ENCODE peak calls at places on chromosomes 3 and 15, in eight cellular contexts. One of them, this sample, is unnamed.

GRCh38 chr15:37891754-37892368 is 42.6 kb upstream of the TMCO5A start:
- DNase-seq in fibroblast of lung: peak; percentile 47
- DNase-seq in endothelial cell of umbilical vein: peak; percentile 46
- DNase-seq in H1: no peak
- DNase-seq in PC-3: peak; percentile 72
- DNase-seq in HCT116: peak; percentile 38
- DNase-seq in astrocyte: peak; percentile 37
- DNase-seq in GM23248: peak; percentile 81
- DNase-seq in this sample: no peak

GRCh38 chr15:52653451-52653964 is 25.7 kb downstream of the ATOSA start:
- DNase-seq in fibroblast of lung: peak; percentile 93
- DNase-seq in endothelial cell of umbilical vein: peak; percentile 91
- DNase-seq in H1: no peak
- DNase-seq in PC-3: peak; percentile 83
- DNase-seq in HCT116: no peak
- DNase-seq in astrocyte: peak; percentile 93
- DNase-seq in GM23248: peak; percentile 75
- DNase-seq in this sample: no peak

GRCh38 chr15:41493205-41493901 is at the start of gene ITPKA:
- DNase-seq in fibroblast of lung: peak; percentile 70
- DNase-seq in endothelial cell of umbilical vein: peak; percentile 54
- DNase-seq in H1: peak; percentile 85
- DNase-seq in PC-3: peak; percentile 70
- DNase-seq in HCT116: no peak
- DNase-seq in astrocyte: peak; percentile 42
- DNase-seq in GM23248: peak; percentile 82
- DNase-seq in this sample: peak; percentile 81

GRCh38 chr3:40741729-40742128 is 217.0 kb downstream of the ZNF621 start:
- DNase-seq in fibroblast of lung: peak; percentile 4
- DNase-seq in endothelial cell of umbilical vein: peak; percentile 26
- DNase-seq in H1: no peak
- DNase-seq in PC-3: no peak
- DNase-seq in HCT116: no peak
- DNase-seq in astrocyte: no peak
- DNase-seq in GM23248: no peak
- DNase-seq in this sample: no peak

GRCh38 chr15:39788108-39788507 is 5.5 kb upstream of the FSIP1 start:
- DNase-seq in fibroblast of lung: peak; percentile 54
- DNase-seq in endothelial cell of umbilical vein: peak; percentile 34
- DNase-seq in H1: no peak
- DNase-seq in PC-3: no peak
- DNase-seq in HCT116: no peak
- DNase-seq in astrocyte: peak; percentile 43
- DNase-seq in GM23248: peak; percentile 68
- DNase-seq in this sample: no peak

GRCh38 chr3:136624894-136625815 is 127.0 kb downstream of the STAG1 start:
- DNase-seq in fibroblast of lung: peak; percentile 72
- DNase-seq in endothelial cell of umbilical vein: no peak
- DNase-seq in H1: no peak
- DNase-seq in PC-3: peak; percentile 84
- DNase-seq in HCT116: peak; percentile 71
- DNase-seq in astrocyte: peak; percentile 54
- DNase-seq in GM23248: no peak
- DNase-seq in this sample: no peak

GRCh38 chr3:36520241-36521006 is 140.1 kb downstream of the STAC start:
- DNase-seq in fibroblast of lung: no peak
- DNase-seq in endothelial cell of umbilical vein: no peak
- DNase-seq in H1: no peak
- DNase-seq in PC-3: no peak
- DNase-seq in HCT116: no peak
- DNase-seq in astrocyte: no peak
- DNase-seq in GM23248: no peak
- DNase-seq in this sample: no peak

GRCh38 chr15:49040151-49040550 is 6.1 kb downstream of the SECISBP2L start:
- DNase-seq in fibroblast of lung: no peak
- DNase-seq in endothelial cell of umbilical vein: no peak
- DNase-seq in H1: no peak
- DNase-seq in PC-3: no peak
- DNase-seq in HCT116: no peak
- DNase-seq in astrocyte: no peak
- DNase-seq in GM23248: no peak
- DNase-seq in this sample: no peak

GRCh38 chr15:74381481-74381880 is 14.0 kb upstream of the CYP11A1 start:
- DNase-seq in fibroblast of lung: no peak
- DNase-seq in endothelial cell of umbilical vein: no peak
- DNase-seq in H1: no peak
- DNase-seq in PC-3: no peak
- DNase-seq in HCT116: no peak
- DNase-seq in astrocyte: no peak
- DNase-seq in GM23248: peak; percentile 50
- DNase-seq in this sample: no peak

GRCh38 chr3:161166051-161166450 is 55.1 kb upstream of the NMD3 start:
- DNase-seq in fibroblast of lung: no peak
- DNase-seq in endothelial cell of umbilical vein: no peak
- DNase-seq in H1: no peak
- DNase-seq in PC-3: no peak
- DNase-seq in HCT116: no peak
- DNase-seq in astrocyte: no peak
- DNase-seq in GM23248: no peak
- DNase-seq in this sample: no peak

GRCh38 chr3:58383476-58383875 is 50.2 kb downstream of the PDHB start:
- DNase-seq in fibroblast of lung: peak; percentile 88
- DNase-seq in endothelial cell of umbilical vein: no peak
- DNase-seq in H1: no peak
- DNase-seq in PC-3: peak; percentile 56
- DNase-seq in HCT116: no peak
- DNase-seq in astrocyte: peak; percentile 87
- DNase-seq in GM23248: peak; percentile 82
- DNase-seq in this sample: no peak

GRCh38 chr3:66195347-66195783 is 25.4 kb upstream of the SLC25A26 start:
- DNase-seq in fibroblast of lung: peak; percentile 51
- DNase-seq in endothelial cell of umbilical vein: peak; percentile 59
- DNase-seq in H1: peak; percentile 73
- DNase-seq in PC-3: peak; percentile 46
- DNase-seq in HCT116: peak; percentile 62
- DNase-seq in astrocyte: peak; percentile 30
- DNase-seq in GM23248: peak; percentile 76
- DNase-seq in this sample: no peak

GRCh38 chr3:196085534-196085933 is 3.6 kb upstream of the TFRC start:
- DNase-seq in fibroblast of lung: no peak
- DNase-seq in endothelial cell of umbilical vein: no peak
- DNase-seq in H1: no peak
- DNase-seq in PC-3: no peak
- DNase-seq in HCT116: no peak
- DNase-seq in astrocyte: no peak
- DNase-seq in GM23248: no peak
- DNase-seq in this sample: no peak

GRCh38 chr15:62969442-62970089 is 73.0 kb upstream of the TPM1 start:
- DNase-seq in fibroblast of lung: no peak
- DNase-seq in endothelial cell of umbilical vein: no peak
- DNase-seq in H1: no peak
- DNase-seq in PC-3: peak; percentile 44
- DNase-seq in HCT116: no peak
- DNase-seq in astrocyte: no peak
- DNase-seq in GM23248: no peak
- DNase-seq in this sample: no peak

GRCh38 chr15:71357357-71357756 is 242.1 kb downstream of the THSD4 start:
- DNase-seq in fibroblast of lung: no peak
- DNase-seq in endothelial cell of umbilical vein: no peak
- DNase-seq in H1: no peak
- DNase-seq in PC-3: no peak
- DNase-seq in HCT116: no peak
- DNase-seq in astrocyte: no peak
- DNase-seq in GM23248: no peak
- DNase-seq in this sample: no peak

GRCh38 chr3:150411971-150412370 is 3.9 kb downstream of the TSC22D2 start:
- DNase-seq in fibroblast of lung: no peak
- DNase-seq in endothelial cell of umbilical vein: no peak
- DNase-seq in H1: no peak
- DNase-seq in PC-3: peak; percentile 32
- DNase-seq in HCT116: no peak
- DNase-seq in astrocyte: no peak
- DNase-seq in GM23248: peak; percentile 44
- DNase-seq in this sample: no peak
- H4K20me1 ChIP-seq in fibroblast of lung: peaks cover 20% of the 10 kb centered on the region
- H4K20me1 ChIP-seq in endothelial cell of umbilical vein: peaks cover 21% of the 10 kb centered on the region
- H4K20me1 ChIP-seq in H1: peaks cover 34% of the 10 kb centered on the region
- H4K20me1 ChIP-seq in PC-3: peaks cover 74% of the 10 kb centered on the region
- H4K20me1 ChIP-seq in HCT116: peaks cover 29% of the 10 kb centered on the region
- H4K20me1 ChIP-seq in astrocyte: peaks cover 80% of the 10 kb centered on the region
- H4K20me1 ChIP-seq in GM23248: peaks cover 33% of the 10 kb centered on the region
- H4K20me1 ChIP-seq in this sample: peaks cover 61% of the 10 kb centered on the region

GRCh38 chr3:105744202-105744601 is 124.6 kb downstream of the CBLB start:
- DNase-seq in fibroblast of lung: peak; percentile 19
- DNase-seq in endothelial cell of umbilical vein: no peak
- DNase-seq in H1: no peak
- DNase-seq in PC-3: no peak
- DNase-seq in HCT116: no peak
- DNase-seq in astrocyte: peak; percentile 13
- DNase-seq in GM23248: no peak
- DNase-seq in this sample: no peak

GRCh38 chr3:105746226-105746996 is 122.4 kb downstream of the CBLB start:
- DNase-seq in fibroblast of lung: no peak
- DNase-seq in endothelial cell of umbilical vein: peak; percentile 8
- DNase-seq in H1: no peak
- DNase-seq in PC-3: no peak
- DNase-seq in HCT116: no peak
- DNase-seq in astrocyte: peak; percentile 9
- DNase-seq in GM23248: no peak
- DNase-seq in this sample: no peak

GRCh38 chr3:105747056-105747455 is 121.8 kb downstream of the CBLB start:
- DNase-seq in fibroblast of lung: peak; percentile 85
- DNase-seq in endothelial cell of umbilical vein: peak; percentile 28
- DNase-seq in H1: no peak
- DNase-seq in PC-3: peak; percentile 32
- DNase-seq in HCT116: no peak
- DNase-seq in astrocyte: peak; percentile 81
- DNase-seq in GM23248: peak; percentile 86
- DNase-seq in this sample: no peak

GRCh38 chr3:105745046-105745445 is 123.8 kb downstream of the CBLB start:
- DNase-seq in fibroblast of lung: no peak
- DNase-seq in endothelial cell of umbilical vein: no peak
- DNase-seq in H1: no peak
- DNase-seq in PC-3: no peak
- DNase-seq in HCT116: no peak
- DNase-seq in astrocyte: no peak
- DNase-seq in GM23248: no peak
- DNase-seq in this sample: no peak

GRCh38 chr3:105747621-105748165 is 121.1 kb downstream of the CBLB start:
- DNase-seq in fibroblast of lung: no peak
- DNase-seq in endothelial cell of umbilical vein: no peak
- DNase-seq in H1: no peak
- DNase-seq in PC-3: no peak
- DNase-seq in HCT116: no peak
- DNase-seq in astrocyte: no peak
- DNase-seq in GM23248: peak; percentile 25
- DNase-seq in this sample: no peak
- H3K4me3 ChIP-seq in fibroblast of lung: no peak overlapping the region
- H3K4me3 ChIP-seq in endothelial cell of umbilical vein: no peak overlapping the region
- H3K4me3 ChIP-seq in H1: no peak overlapping the region
- H3K4me3 ChIP-seq in PC-3: no peak overlapping the region
- H3K4me3 ChIP-seq in HCT116: no peak overlapping the region
- H3K4me3 ChIP-seq in astrocyte: no peak overlapping the region
- H3K4me3 ChIP-seq in GM23248: no peak overlapping the region
- H3K4me3 ChIP-seq in this sample: no peak overlapping the region

GRCh38 chr3:13879102-13879945 is 547 bp downstream of the WNT7A start:
- DNase-seq in fibroblast of lung: no peak
- DNase-seq in endothelial cell of umbilical vein: no peak
- DNase-seq in H1: peak; percentile 77
- DNase-seq in PC-3: peak; percentile 45
- DNase-seq in HCT116: no peak
- DNase-seq in astrocyte: no peak
- DNase-seq in GM23248: no peak
- DNase-seq in this sample: no peak

GRCh38 chr3:13876451-13876850 is 3.4 kb downstream of the WNT7A start:
- DNase-seq in fibroblast of lung: no peak
- DNase-seq in endothelial cell of umbilical vein: no peak
- DNase-seq in H1: no peak
- DNase-seq in PC-3: no peak
- DNase-seq in HCT116: no peak
- DNase-seq in astrocyte: no peak
- DNase-seq in GM23248: no peak
- DNase-seq in this sample: no peak

GRCh38 chr3:13879946-13880810 is at the start of gene WNT7A:
- DNase-seq in fibroblast of lung: no peak
- DNase-seq in endothelial cell of umbilical vein: no peak
- DNase-seq in H1: peak; percentile 88
- DNase-seq in PC-3: peak; percentile 62
- DNase-seq in HCT116: no peak
- DNase-seq in astrocyte: no peak
- DNase-seq in GM23248: peak; percentile 46
- DNase-seq in this sample: no peak

GRCh38 chr3:13878711-13879101 is 1.2 kb downstream of the WNT7A start:
- DNase-seq in fibroblast of lung: no peak
- DNase-seq in endothelial cell of umbilical vein: no peak
- DNase-seq in H1: peak; percentile 82
- DNase-seq in PC-3: peak; percentile 54
- DNase-seq in HCT116: no peak
- DNase-seq in astrocyte: no peak
- DNase-seq in GM23248: no peak
- DNase-seq in this sample: no peak

GRCh38 chr3:13877911-13878710 is 1.8 kb downstream of the WNT7A start:
- DNase-seq in fibroblast of lung: no peak
- DNase-seq in endothelial cell of umbilical vein: no peak
- DNase-seq in H1: no peak
- DNase-seq in PC-3: peak; percentile 37
- DNase-seq in HCT116: no peak
- DNase-seq in astrocyte: no peak
- DNase-seq in GM23248: no peak
- DNase-seq in this sample: no peak
- TF ChIP-seq EZH2 in fibroblast of lung: peak; percentile 68
- TF ChIP-seq EZH2 in endothelial cell of umbilical vein: peak; percentile 60
- TF ChIP-seq EZH2 in H1: peak; percentile 84
- TF ChIP-seq EZH2 in PC-3: no peak
- TF ChIP-seq EZH2 in HCT116: no peak
- TF ChIP-seq EZH2 in astrocyte: peak; percentile 82
- TF ChIP-seq EZH2 in GM23248: peak; percentile 74
- TF ChIP-seq EZH2 in this sample: no peak

GRCh38 chr3:13025090-13025489 is 48.1 kb downstream of the IQSEC1 start:
- DNase-seq in fibroblast of lung: peak; percentile 76
- DNase-seq in endothelial cell of umbilical vein: no peak
- DNase-seq in H1: no peak
- DNase-seq in PC-3: peak; percentile 77
- DNase-seq in HCT116: peak; percentile 4
- DNase-seq in astrocyte: peak; percentile 64
- DNase-seq in GM23248: peak; percentile 94
- DNase-seq in this sample: no peak

GRCh38 chr3:13022348-13023250 is 50.6 kb downstream of the IQSEC1 start:
- DNase-seq in fibroblast of lung: peak; percentile 94
- DNase-seq in endothelial cell of umbilical vein: peak; percentile 51
- DNase-seq in H1: peak; percentile 64
- DNase-seq in PC-3: peak; percentile 75
- DNase-seq in HCT116: no peak
- DNase-seq in astrocyte: peak; percentile 86
- DNase-seq in GM23248: peak; percentile 75
- DNase-seq in this sample: peak; percentile 40

GRCh38 chr3:13021934-13022265 is 51.3 kb downstream of the IQSEC1 start:
- DNase-seq in fibroblast of lung: no peak
- DNase-seq in endothelial cell of umbilical vein: no peak
- DNase-seq in H1: no peak
- DNase-seq in PC-3: no peak
- DNase-seq in HCT116: no peak
- DNase-seq in astrocyte: no peak
- DNase-seq in GM23248: no peak
- DNase-seq in this sample: no peak

GRCh38 chr3:13024274-13024863 is 48.9 kb downstream of the IQSEC1 start:
- DNase-seq in fibroblast of lung: no peak
- DNase-seq in endothelial cell of umbilical vein: no peak
- DNase-seq in H1: no peak
- DNase-seq in PC-3: no peak
- DNase-seq in HCT116: no peak
- DNase-seq in astrocyte: no peak
- DNase-seq in GM23248: no peak
- DNase-seq in this sample: no peak

GRCh38 chr3:13023251-13024055 is 49.8 kb downstream of the IQSEC1 start:
- DNase-seq in fibroblast of lung: no peak
- DNase-seq in endothelial cell of umbilical vein: no peak
- DNase-seq in H1: no peak
- DNase-seq in PC-3: peak; percentile 20
- DNase-seq in HCT116: no peak
- DNase-seq in astrocyte: no peak
- DNase-seq in GM23248: peak; percentile 32
- DNase-seq in this sample: no peak
- H4K20me1 ChIP-seq in fibroblast of lung: no peaks in the 10 kb centered on the region
- H4K20me1 ChIP-seq in endothelial cell of umbilical vein: no peaks in the 10 kb centered on the region
- H4K20me1 ChIP-seq in H1: no peaks in the 10 kb centered on the region
- H4K20me1 ChIP-seq in PC-3: no peaks in the 10 kb centered on the region
- H4K20me1 ChIP-seq in HCT116: no peaks in the 10 kb centered on the region
- H4K20me1 ChIP-seq in astrocyte: no peaks in the 10 kb centered on the region
- H4K20me1 ChIP-seq in GM23248: no peaks in the 10 kb centered on the region
- H4K20me1 ChIP-seq in this sample: no peaks in the 10 kb centered on the region